ENCODE peak calls at places on chromosome 11, in nine cellular contexts. U is colonic mucosa, B is pancreas, M is heart left ventricle, E is HCT116, S is fibroblast of lung, W is SK-N-SH, T is adipocyte, G is psoas muscle. Z is an unnamed sample.

GRCh38 chr11:45468265-45468856 is 182.2 kb upstream of the SYT13 start:
- DNase-seq in U (no peak), B (no peak), M (no peak), E (no peak), S (peak; percentile 37), W (no peak), T (peak; percentile 17), G (no peak), Z (no peak)

GRCh38 chr11:116730568-116730967 is 42.2 kb downstream of the BUD13 start:
- DNase-seq in U (no peak), B (no peak), M (no peak), E (no peak), S (no peak), W (no peak), T (no peak), G (no peak), Z (peak; percentile 33)

GRCh38 chr11:70655816-70656215 is 257.5 kb downstream of the CTTN start:
- DNase-seq in U (no peak), B (no peak), M (no peak), E (no peak), S (no peak), W (no peak), T (no peak), G (no peak), Z (no peak)

GRCh38 chr11:107011977-107012376 is 6.3 kb downstream of the GUCY1A2 start:
- DNase-seq in U (no peak), B (no peak), M (no peak), E (no peak), S (peak; percentile 23), W (no peak), T (peak; percentile 80), G (no peak), Z (no peak)

GRCh38 chr11:129637983-129638776 is 177.5 kb upstream of the TMEM45B start:
- DNase-seq in U (no peak), B (no peak), M (no peak), E (no peak), S (no peak), W (no peak), T (no peak), G (no peak), Z (no peak)

GRCh38 chr11:57394203-57394602 is 3.8 kb upstream of the PRG2 start:
- DNase-seq in U (no peak), B (no peak), M (no peak), E (no peak), S (no peak), W (no peak), T (no peak), G (no peak), Z (no peak)

GRCh38 chr11:110764485-110764884 is 52.2 kb upstream of the ARHGAP20 start:
- DNase-seq in U (no peak), B (no peak), M (no peak), E (no peak), S (no peak), W (no peak), T (no peak), G (no peak), Z (no peak)

GRCh38 chr11:43278302-43278956 is 33.4 kb upstream of the API5 start:
- DNase-seq in U (no peak), B (no peak), M (no peak), E (peak; percentile 33), S (peak; percentile 19), W (peak; percentile 59), T (peak; percentile 49), G (no peak), Z (peak; percentile 47)

GRCh38 chr11:106463154-106463553 is 385.7 kb downstream of the AASDHPPT start:
- DNase-seq in U (no peak), B (no peak), M (no peak), E (no peak), S (no peak), W (no peak), T (no peak), G (no peak), Z (no peak)

GRCh38 chr11:91081440-91082088 is 858.7 kb upstream of the CHORDC1 start:
- DNase-seq in U (no peak), B (peak; percentile 15), M (peak; percentile 66), E (no peak), S (peak; percentile 33), W (no peak), T (peak; percentile 78), G (peak; percentile 45), Z (no peak)

GRCh38 chr11:6864436-6864835 is 1.6 kb downstream of the OR10A2 start:
- DNase-seq in U (no peak), B (no peak), M (no peak), E (no peak), S (peak; percentile 4), W (no peak), T (peak; percentile 3), G (no peak), Z (no peak)

GRCh38 chr11:942853-943252 is 17.2 kb downstream of the AP2A2 start:
- DNase-seq in U (no peak), B (no peak), M (no peak), E (no peak), S (peak; percentile 84), W (no peak), T (peak; percentile 27), G (no peak), Z (no peak)

DNA sequence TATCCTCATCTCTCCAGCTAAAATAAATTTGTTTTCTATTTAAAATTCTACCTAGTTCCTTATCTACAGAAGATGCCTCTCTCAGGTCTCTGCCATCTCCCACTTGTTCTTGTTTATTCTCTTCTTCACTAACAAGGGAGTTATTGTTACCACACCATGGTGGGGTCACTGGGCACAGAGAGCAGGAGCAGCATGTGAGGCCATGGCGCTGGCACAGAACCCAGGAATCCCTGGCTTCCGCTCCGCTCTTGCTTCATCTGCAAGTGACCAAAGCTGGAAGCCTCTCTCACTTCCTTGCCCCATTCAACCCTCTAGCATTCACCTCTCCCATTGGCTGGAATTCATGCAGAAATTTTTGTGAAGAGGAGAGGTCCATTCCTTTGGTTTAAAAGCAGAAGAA is 190.7 kb upstream of the NCAM1 start:
- DNase-seq in U (no peak), B (no peak), M (peak; percentile 47), E (no peak), S (no peak), W (no peak), T (no peak), G (peak; percentile 71), Z (no peak)
- H3K4me1 ChIP-seq in U (no peaks in the 10 kb centered on the region), B (no peaks in the 10 kb centered on the region), M (no peaks in the 10 kb centered on the region), E (no peaks in the 10 kb centered on the region), S (no peaks in the 10 kb centered on the region), W (no peaks in the 10 kb centered on the region), T (peaks cover 8% of the 10 kb centered on the region), G (peaks cover 6% of the 10 kb centered on the region), Z (no peaks in the 10 kb centered on the region)

GRCh38 chr11:3685923-3686322 is 14.7 kb upstream of the CHRNA10 start:
- DNase-seq in U (no peak), B (no peak), M (no peak), E (no peak), S (no peak), W (no peak), T (no peak), G (no peak), Z (no peak)
- H3K36me3 ChIP-seq in U (peaks cover 34% of the 10 kb centered on the region), B (peaks cover 52% of the 10 kb centered on the region), M (peaks cover 100% of the 10 kb centered on the region), E (peaks cover 58% of the 10 kb centered on the region), S (peaks cover 18% of the 10 kb centered on the region), W (peaks cover 56% of the 10 kb centered on the region), T (peaks cover 82% of the 10 kb centered on the region), G (peaks cover 10% of the 10 kb centered on the region), Z (peaks cover 5% of the 10 kb centered on the region)

GRCh38 chr11:117902001-117902855 is 25.8 kb upstream of the FXYD6 start:
- DNase-seq in U (no peak), B (no peak), M (peak; percentile 16), E (no peak), S (no peak), W (no peak), T (no peak), G (no peak), Z (peak; percentile 19)
- H3K27me3 ChIP-seq in U (no peaks in the 10 kb centered on the region), B (no peaks in the 10 kb centered on the region), M (no peaks in the 10 kb centered on the region), E (no peaks in the 10 kb centered on the region), S (no peaks in the 10 kb centered on the region), W (peaks cover 16% of the 10 kb centered on the region), T (peaks cover 15% of the 10 kb centered on the region), G (peaks cover 16% of the 10 kb centered on the region), Z (no peaks in the 10 kb centered on the region)

DNA sequence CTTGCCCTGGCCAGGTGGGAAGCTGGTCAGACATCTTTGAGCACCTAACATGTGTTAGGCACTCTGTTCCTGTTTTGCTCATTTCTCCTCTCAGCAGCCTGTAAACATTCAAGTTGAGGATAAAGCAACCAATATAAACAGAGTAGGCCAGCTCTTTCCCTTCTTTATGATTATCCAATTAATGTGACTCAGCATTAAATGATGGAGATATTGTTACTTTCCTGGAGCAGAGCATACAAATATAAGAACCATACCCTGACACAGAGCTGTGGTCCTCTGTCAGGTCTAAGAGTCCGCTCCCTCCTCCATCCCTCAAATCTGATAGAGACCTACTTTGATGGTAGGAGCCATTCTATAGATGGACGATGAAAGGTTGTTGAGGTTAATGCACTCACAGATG is 38.8 kb upstream of the AMOTL1 start:
- DNase-seq in U (no peak), B (no peak), M (no peak), E (no peak), S (no peak), W (no peak), T (no peak), G (no peak), Z (no peak)
- H3K4me1 ChIP-seq in U (no peaks in the 10 kb centered on the region), B (no peaks in the 10 kb centered on the region), M (peaks cover 25% of the 10 kb centered on the region), E (peaks cover 21% of the 10 kb centered on the region), S (peaks cover 10% of the 10 kb centered on the region), W (peaks cover 19% of the 10 kb centered on the region), T (peaks cover 17% of the 10 kb centered on the region), G (peaks cover 20% of the 10 kb centered on the region), Z (peaks cover 16% of the 10 kb centered on the region)

GRCh38 chr11:36118084-36118483 is 171.1 kb downstream of the COMMD9 start:
- DNase-seq in U (no peak), B (no peak), M (no peak), E (no peak), S (no peak), W (no peak), T (no peak), G (no peak), Z (no peak)
- H3K36me3 ChIP-seq in U (no peaks in the 10 kb centered on the region), B (no peaks in the 10 kb centered on the region), M (no peaks in the 10 kb centered on the region), E (no peaks in the 10 kb centered on the region), S (no peaks in the 10 kb centered on the region), W (no peaks in the 10 kb centered on the region), T (peaks cover 31% of the 10 kb centered on the region), G (no peaks in the 10 kb centered on the region), Z (no peaks in the 10 kb centered on the region)

GRCh38 chr11:76836613-76837291 is 24.0 kb upstream of the ACER3 start:
- DNase-seq in U (peak; percentile 47), B (no peak), M (no peak), E (no peak), S (no peak), W (no peak), T (no peak), G (no peak), Z (no peak)

GRCh38 chr11:76834151-76834550 is 26.6 kb upstream of the ACER3 start:
- DNase-seq in U (peak; percentile 20), B (no peak), M (no peak), E (no peak), S (no peak), W (no peak), T (no peak), G (no peak), Z (no peak)

GRCh38 chr11:76832365-76832764 is 28.4 kb upstream of the ACER3 start:
- DNase-seq in U (peak; percentile 12), B (no peak), M (no peak), E (no peak), S (no peak), W (no peak), T (no peak), G (no peak), Z (no peak)

GRCh38 chr11:76835928-76836612 is 24.6 kb upstream of the ACER3 start:
- DNase-seq in U (peak; percentile 87), B (peak; percentile 61), M (peak; percentile 47), E (no peak), S (peak; percentile 67), W (no peak), T (peak; percentile 93), G (peak; percentile 24), Z (no peak)

GRCh38 chr11:76835030-76835429 is 25.7 kb upstream of the ACER3 start:
- DNase-seq in U (peak; percentile 16), B (no peak), M (no peak), E (no peak), S (no peak), W (no peak), T (no peak), G (no peak), Z (no peak)
- H3K27me3 ChIP-seq in U (no peaks in the 10 kb centered on the region), B (no peaks in the 10 kb centered on the region), M (no peaks in the 10 kb centered on the region), E (no peaks in the 10 kb centered on the region), S (peaks cover 32% of the 10 kb centered on the region), W (peaks cover 38% of the 10 kb centered on the region), T (peaks cover 2% of the 10 kb centered on the region), G (no peaks in the 10 kb centered on the region), Z (no peaks in the 10 kb centered on the region)